ENCODE peak calls at places on chromosomes 6 and 20, in five cellular contexts. One of them, this sample, is unnamed.

GRCh38 chr20:19750207-19750606 is 7.9 kb upstream of the RIN2 start:
- DNase-seq in chondrocyte: no peak
- DNase-seq in Peyer's patch: no peak
- DNase-seq in HEK293T: no peak
- DNase-seq in pancreas: no peak
- DNase-seq in this sample: no peak

GRCh38 chr20:31953749-31954148 is 1.9 kb upstream of the PDRG1 start:
- DNase-seq in chondrocyte: no peak
- DNase-seq in Peyer's patch: no peak
- DNase-seq in HEK293T: no peak
- DNase-seq in pancreas: no peak
- DNase-seq in this sample: no peak

GRCh38 chr6:24768361-24768760 is 6.4 kb upstream of the GMNN start:
- DNase-seq in chondrocyte: no peak
- DNase-seq in Peyer's patch: no peak
- DNase-seq in HEK293T: no peak
- DNase-seq in pancreas: no peak
- DNase-seq in this sample: no peak

GRCh38 chr20:3935295-3935955 is 46.2 kb downstream of the PANK2 start:
- DNase-seq in chondrocyte: no peak
- DNase-seq in Peyer's patch: no peak
- DNase-seq in HEK293T: no peak
- DNase-seq in pancreas: no peak
- DNase-seq in this sample: no peak

GRCh38 chr20:9043364-9043763 is 25.5 kb upstream of the PLCB4 start:
- DNase-seq in chondrocyte: no peak
- DNase-seq in Peyer's patch: no peak
- DNase-seq in HEK293T: no peak
- DNase-seq in pancreas: no peak
- DNase-seq in this sample: no peak

GRCh38 chr20:10524643-10525042 is 89.5 kb downstream of the SLX4IP start:
- DNase-seq in chondrocyte: no peak
- DNase-seq in Peyer's patch: no peak
- DNase-seq in HEK293T: no peak
- DNase-seq in pancreas: no peak
- DNase-seq in this sample: no peak

GRCh38 chr6:166197361-166197760 is 29.7 kb upstream of the TBXT start:
- DNase-seq in chondrocyte: no peak
- DNase-seq in Peyer's patch: no peak
- DNase-seq in HEK293T: no peak
- DNase-seq in pancreas: no peak
- DNase-seq in this sample: no peak

GRCh38 chr6:106290032-106290431 is 35.5 kb downstream of the ATG5 start:
- DNase-seq in chondrocyte: no peak
- DNase-seq in Peyer's patch: no peak
- DNase-seq in HEK293T: no peak
- DNase-seq in pancreas: no peak
- DNase-seq in this sample: no peak

GRCh38 chr6:111520519-111520918 is 37.5 kb upstream of the REV3L start:
- DNase-seq in chondrocyte: no peak
- DNase-seq in Peyer's patch: no peak
- DNase-seq in HEK293T: no peak
- DNase-seq in pancreas: no peak
- DNase-seq in this sample: peak; percentile 40

GRCh38 chr6:24472181-24472580 is 17.2 kb downstream of the GPLD1 start:
- DNase-seq in chondrocyte: no peak
- DNase-seq in Peyer's patch: no peak
- DNase-seq in HEK293T: no peak
- DNase-seq in pancreas: no peak
- DNase-seq in this sample: no peak